ENCODE peak calls at places on chromosomes 1 and 21, in ten cellular contexts. One of them, this sample, is unnamed.

GRCh38 chr1:78415165-78415564 is 75.6 kb upstream of the PTGFR start:
- DNase-seq in nucleus accumbens: no peak
- DNase-seq in foreskin melanocyte: no peak
- DNase-seq in activated T-cell treated with anti-CD3 and anti-CD28 coated beads for 1 hour: no peak
- DNase-seq in stimulated activated CD4-positive, alpha-beta T cell treated with anti-CD3 and anti-CD28 coated beads, Interleukin-4, amount 100 ng/mL, for 24 hours: no peak
- DNase-seq in T-helper 1 cell: no peak
- DNase-seq in NCI-H774: no peak
- DNase-seq in kidney tubule cell: no peak
- DNase-seq in NCI-H1436: no peak
- DNase-seq in activated CD4-positive, alpha-beta T cell treated with anti-CD3 and anti-CD28 coated beads for 24 hours: no peak
- DNase-seq in this sample: no peak

GRCh38 chr1:245156041-245156735 is 1.4 kb downstream of the KIF26B start:
- DNase-seq in nucleus accumbens: peak
- DNase-seq in foreskin melanocyte: peak
- DNase-seq in activated T-cell treated with anti-CD3 and anti-CD28 coated beads for 1 hour: peak
- DNase-seq in stimulated activated CD4-positive, alpha-beta T cell treated with anti-CD3 and anti-CD28 coated beads, Interleukin-4, amount 100 ng/mL, for 24 hours: peak
- DNase-seq in T-helper 1 cell: peak
- DNase-seq in NCI-H774: peak
- DNase-seq in kidney tubule cell: peak
- DNase-seq in NCI-H1436: peak
- DNase-seq in activated CD4-positive, alpha-beta T cell treated with anti-CD3 and anti-CD28 coated beads for 24 hours: peak
- DNase-seq in this sample: peak

GRCh38 chr1:44848456-44849181 is 5.6 kb upstream of the PTCH2 start:
- DNase-seq in nucleus accumbens: peak
- DNase-seq in foreskin melanocyte: peak
- DNase-seq in activated T-cell treated with anti-CD3 and anti-CD28 coated beads for 1 hour: no peak
- DNase-seq in stimulated activated CD4-positive, alpha-beta T cell treated with anti-CD3 and anti-CD28 coated beads, Interleukin-4, amount 100 ng/mL, for 24 hours: no peak
- DNase-seq in T-helper 1 cell: no peak
- DNase-seq in NCI-H774: no peak
- DNase-seq in kidney tubule cell: no peak
- DNase-seq in NCI-H1436: no peak
- DNase-seq in activated CD4-positive, alpha-beta T cell treated with anti-CD3 and anti-CD28 coated beads for 24 hours: no peak
- DNase-seq in this sample: no peak

GRCh38 chr1:230797376-230798186 is 50.4 kb downstream of the CAPN9 start:
- DNase-seq in nucleus accumbens: peak
- DNase-seq in foreskin melanocyte: peak
- DNase-seq in activated T-cell treated with anti-CD3 and anti-CD28 coated beads for 1 hour: no peak
- DNase-seq in stimulated activated CD4-positive, alpha-beta T cell treated with anti-CD3 and anti-CD28 coated beads, Interleukin-4, amount 100 ng/mL, for 24 hours: no peak
- DNase-seq in T-helper 1 cell: no peak
- DNase-seq in NCI-H774: no peak
- DNase-seq in kidney tubule cell: peak
- DNase-seq in NCI-H1436: no peak
- DNase-seq in activated CD4-positive, alpha-beta T cell treated with anti-CD3 and anti-CD28 coated beads for 24 hours: no peak
- DNase-seq in this sample: peak

GRCh38 chr1:12150456-12151200 is 16.2 kb upstream of the TNFRSF1B start:
- DNase-seq in nucleus accumbens: no peak
- DNase-seq in foreskin melanocyte: no peak
- DNase-seq in activated T-cell treated with anti-CD3 and anti-CD28 coated beads for 1 hour: no peak
- DNase-seq in stimulated activated CD4-positive, alpha-beta T cell treated with anti-CD3 and anti-CD28 coated beads, Interleukin-4, amount 100 ng/mL, for 24 hours: no peak
- DNase-seq in T-helper 1 cell: peak
- DNase-seq in NCI-H774: no peak
- DNase-seq in kidney tubule cell: no peak
- DNase-seq in NCI-H1436: no peak
- DNase-seq in activated CD4-positive, alpha-beta T cell treated with anti-CD3 and anti-CD28 coated beads for 24 hours: no peak
- DNase-seq in this sample: no peak

GRCh38 chr1:10424034-10424433 is 6.2 kb upstream of the CENPS start:
- DNase-seq in nucleus accumbens: no peak
- DNase-seq in foreskin melanocyte: peak
- DNase-seq in activated T-cell treated with anti-CD3 and anti-CD28 coated beads for 1 hour: no peak
- DNase-seq in stimulated activated CD4-positive, alpha-beta T cell treated with anti-CD3 and anti-CD28 coated beads, Interleukin-4, amount 100 ng/mL, for 24 hours: no peak
- DNase-seq in T-helper 1 cell: no peak
- DNase-seq in NCI-H774: no peak
- DNase-seq in kidney tubule cell: no peak
- DNase-seq in NCI-H1436: no peak
- DNase-seq in activated CD4-positive, alpha-beta T cell treated with anti-CD3 and anti-CD28 coated beads for 24 hours: no peak
- DNase-seq in this sample: peak

GRCh38 chr1:152411144-152411543 is 2.9 kb downstream of the CRNN start:
- DNase-seq in nucleus accumbens: no peak
- DNase-seq in foreskin melanocyte: no peak
- DNase-seq in activated T-cell treated with anti-CD3 and anti-CD28 coated beads for 1 hour: no peak
- DNase-seq in stimulated activated CD4-positive, alpha-beta T cell treated with anti-CD3 and anti-CD28 coated beads, Interleukin-4, amount 100 ng/mL, for 24 hours: no peak
- DNase-seq in T-helper 1 cell: no peak
- DNase-seq in NCI-H774: no peak
- DNase-seq in kidney tubule cell: no peak
- DNase-seq in NCI-H1436: no peak
- DNase-seq in activated CD4-positive, alpha-beta T cell treated with anti-CD3 and anti-CD28 coated beads for 24 hours: no peak
- DNase-seq in this sample: no peak

GRCh38 chr1:150061632-150062101 is 5.9 kb upstream of the VPS45 start:
- DNase-seq in nucleus accumbens: no peak
- DNase-seq in foreskin melanocyte: peak
- DNase-seq in activated T-cell treated with anti-CD3 and anti-CD28 coated beads for 1 hour: no peak
- DNase-seq in stimulated activated CD4-positive, alpha-beta T cell treated with anti-CD3 and anti-CD28 coated beads, Interleukin-4, amount 100 ng/mL, for 24 hours: no peak
- DNase-seq in T-helper 1 cell: no peak
- DNase-seq in NCI-H774: no peak
- DNase-seq in kidney tubule cell: peak
- DNase-seq in NCI-H1436: no peak
- DNase-seq in activated CD4-positive, alpha-beta T cell treated with anti-CD3 and anti-CD28 coated beads for 24 hours: no peak
- DNase-seq in this sample: peak

GRCh38 chr21:42570841-42571387 is 57.3 kb downstream of the SLC37A1 start:
- DNase-seq in nucleus accumbens: no peak
- DNase-seq in foreskin melanocyte: no peak
- DNase-seq in activated T-cell treated with anti-CD3 and anti-CD28 coated beads for 1 hour: no peak
- DNase-seq in stimulated activated CD4-positive, alpha-beta T cell treated with anti-CD3 and anti-CD28 coated beads, Interleukin-4, amount 100 ng/mL, for 24 hours: no peak
- DNase-seq in T-helper 1 cell: no peak
- DNase-seq in NCI-H774: peak
- DNase-seq in kidney tubule cell: peak
- DNase-seq in NCI-H1436: no peak
- DNase-seq in activated CD4-positive, alpha-beta T cell treated with anti-CD3 and anti-CD28 coated beads for 24 hours: no peak
- DNase-seq in this sample: peak

GRCh38 chr1:105467549-105467948 is 1588.9 kb upstream of the PRMT6 start:
- DNase-seq in nucleus accumbens: no peak
- DNase-seq in foreskin melanocyte: no peak
- DNase-seq in activated T-cell treated with anti-CD3 and anti-CD28 coated beads for 1 hour: no peak
- DNase-seq in stimulated activated CD4-positive, alpha-beta T cell treated with anti-CD3 and anti-CD28 coated beads, Interleukin-4, amount 100 ng/mL, for 24 hours: no peak
- DNase-seq in T-helper 1 cell: no peak
- DNase-seq in NCI-H774: no peak
- DNase-seq in kidney tubule cell: no peak
- DNase-seq in NCI-H1436: no peak
- DNase-seq in activated CD4-positive, alpha-beta T cell treated with anti-CD3 and anti-CD28 coated beads for 24 hours: no peak
- DNase-seq in this sample: no peak

This sample was measured in M059J.